ENCODE peak calls at places on chromosomes 11 and 22, in four cellular contexts. U, V, N and F are unnamed samples.

GRCh38 chr11:95991545-95991944 is 67.6 kb upstream of the MTMR2 start:
- DNase-seq in U (no peak), V (peak), N (no peak), F (no peak)

GRCh38 chr11:13663631-13664071 is 4.8 kb upstream of the FAR1 start:
- DNase-seq in U (no peak), V (peak), N (no peak), F (no peak)

GRCh38 chr11:64561984-64562722 is 28.9 kb upstream of the SLC22A12 start:
- DNase-seq in U (no peak), V (no peak), N (no peak), F (no peak)

GRCh38 chr22:35552186-35552842 is 11.7 kb downstream of the RASD2 start:
- DNase-seq in U (peak), V (no peak), N (peak), F (no peak)

GRCh38 chr11:63945482-63946163 is 6.8 kb downstream of the NAA40 start:
- DNase-seq in U (peak), V (peak), N (peak), F (peak)

GRCh38 chr22:38270091-38270972 is 2.5 kb downstream of the TMEM184B start:
- DNase-seq in U (no peak), V (peak), N (no peak), F (no peak)

GRCh38 chr11:99325807-99326206 is 305.1 kb downstream of the CNTN5 start:
- DNase-seq in U (peak), V (peak), N (no peak), F (peak)

GRCh38 chr11:40241524-40242037 is 1217.9 kb downstream of the LRRC4C start:
- DNase-seq in U (no peak), V (no peak), N (no peak), F (no peak)

GRCh38 chr22:30426395-30427353 is 1.1 kb downstream of the MTFP1 start:
- DNase-seq in U (peak), V (peak), N (peak), F (peak)

GRCh38 chr11:43360361-43361032 is 1.8 kb downstream of the TTC17 start:
- DNase-seq in U (no peak), V (peak), N (no peak), F (no peak)

GRCh38 chr11:78253797-78254196 is 65.1 kb downstream of the USP35 start:
- DNase-seq in U (no peak), V (peak), N (no peak), F (no peak)

GRCh38 chr11:12694182-12694531 is 19.9 kb downstream of the TEAD1 start:
- DNase-seq in U (peak), V (peak), N (no peak), F (no peak)

GRCh38 chr11:132444891-132445290 is 1074.5 kb downstream of the NTM start:
- DNase-seq in U (no peak), V (no peak), N (no peak), F (no peak)

GRCh38 chr22:27810566-27810965 is 9.0 kb upstream of the MN1 start:
- DNase-seq in U (no peak), V (peak), N (no peak), F (no peak)

GRCh38 chr11:128039140-128040021 is 548.0 kb downstream of the ETS1 start:
- DNase-seq in U (no peak), V (peak), N (no peak), F (no peak)

GRCh38 chr11:25981998-25982397 is 349.9 kb upstream of the ANO3 start:
- DNase-seq in U (peak), V (peak), N (no peak), F (no peak)

GRCh38 chr11:22728600-22729394 is 62.4 kb downstream of the GAS2 start:
- DNase-seq in U (no peak), V (no peak), N (no peak), F (no peak)

GRCh38 chr22:19057539-19057938 is 64.7 kb downstream of the DGCR2 start:
- DNase-seq in U (no peak), V (no peak), N (no peak), F (no peak)

GRCh38 chr11:67731583-67731982 is 57.2 kb upstream of the ALDH3B2 start:
- DNase-seq in U (no peak), V (no peak), N (no peak), F (no peak)

GRCh38 chr11:120017582-120017981 is 120.3 kb downstream of the TRIM29 start:
- DNase-seq in U (no peak), V (no peak), N (no peak), F (no peak)

GRCh38 chr11:34044664-34045485 is 6.7 kb upstream of the CAPRIN1 start:
- DNase-seq in U (peak), V (peak), N (peak), F (peak)

GRCh38 chr11:95291946-95292345 is 60.9 kb upstream of the SESN3 start:
- DNase-seq in U (no peak), V (no peak), N (no peak), F (no peak)

GRCh38 chr11:5369793-5370192 is 13.8 kb upstream of the OR51M1 start:
- DNase-seq in U (peak), V (peak), N (no peak), F (no peak)

GRCh38 chr11:106159846-106160245 is 82.4 kb downstream of the AASDHPPT start:
- DNase-seq in U (no peak), V (no peak), N (no peak), F (no peak)

GRCh38 chr11:92383430-92383829 is 158.8 kb downstream of the FAT3 start:
- DNase-seq in U (peak), V (peak), N (no peak), F (no peak)
- TF ChIP-seq USF2 in U (no peak), V (no peak), N (no peak), F (no peak)

DNA sequence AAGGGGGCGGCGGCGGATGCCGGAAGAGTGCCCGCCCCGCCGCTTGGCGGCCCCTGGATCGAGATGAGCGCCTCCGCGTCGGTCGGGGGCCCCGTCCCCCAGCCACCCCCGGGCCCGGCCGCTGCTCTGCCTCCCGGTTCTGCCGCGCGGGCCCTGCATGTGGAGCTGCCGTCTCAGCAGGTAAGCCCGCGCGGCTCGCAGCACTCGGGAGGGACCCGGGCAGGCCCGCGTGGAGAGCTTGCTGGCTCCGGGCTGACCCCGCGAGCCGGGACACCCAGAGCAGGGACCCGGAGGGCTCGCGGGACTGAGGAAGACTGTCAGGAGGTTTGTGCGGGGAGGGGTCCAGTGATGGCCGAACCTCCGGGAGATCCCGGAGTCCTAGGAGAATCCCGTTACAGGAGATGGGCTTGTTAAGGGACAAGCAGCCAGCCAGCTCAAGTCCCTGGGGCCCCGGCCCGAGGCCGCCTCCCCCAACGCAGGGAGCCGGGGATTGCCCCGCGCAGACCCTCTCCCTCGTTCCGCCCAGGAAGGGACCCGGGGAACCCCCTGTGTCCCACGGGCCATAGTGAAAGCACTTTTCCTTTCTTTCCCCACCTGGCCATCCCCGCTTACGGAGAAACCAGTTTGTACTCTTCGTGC is 454 bp downstream of the UVRAG start:
- DNase-seq in U (peak), V (peak), N (peak), F (no peak)
- TF ChIP-seq USF2 in U (no peak), V (no peak), N (no peak), F (no peak)

DNA sequence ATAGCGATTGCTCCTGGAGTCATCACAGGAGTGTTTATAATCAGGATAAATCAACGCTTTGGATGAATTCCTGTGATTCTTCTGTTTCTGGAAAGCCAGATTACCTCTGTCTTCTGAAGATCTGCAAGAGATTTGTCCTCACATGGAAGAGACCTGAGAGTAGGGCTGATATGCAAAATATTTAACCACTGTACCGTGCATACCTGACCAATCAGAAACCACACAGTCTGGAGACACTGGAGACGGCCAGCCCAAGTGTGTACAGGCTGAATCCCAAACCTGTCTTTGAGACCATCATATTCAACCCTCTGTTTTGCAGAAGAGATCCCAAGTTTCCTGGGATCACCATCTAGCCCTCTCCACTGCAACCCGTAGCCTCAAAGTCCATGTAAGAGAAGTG is 50.4 kb upstream of the WT1 start:
- DNase-seq in U (no peak), V (no peak), N (no peak), F (no peak)
- TF ChIP-seq USF2 in U (no peak), V (no peak), N (no peak), F (no peak)

DNA sequence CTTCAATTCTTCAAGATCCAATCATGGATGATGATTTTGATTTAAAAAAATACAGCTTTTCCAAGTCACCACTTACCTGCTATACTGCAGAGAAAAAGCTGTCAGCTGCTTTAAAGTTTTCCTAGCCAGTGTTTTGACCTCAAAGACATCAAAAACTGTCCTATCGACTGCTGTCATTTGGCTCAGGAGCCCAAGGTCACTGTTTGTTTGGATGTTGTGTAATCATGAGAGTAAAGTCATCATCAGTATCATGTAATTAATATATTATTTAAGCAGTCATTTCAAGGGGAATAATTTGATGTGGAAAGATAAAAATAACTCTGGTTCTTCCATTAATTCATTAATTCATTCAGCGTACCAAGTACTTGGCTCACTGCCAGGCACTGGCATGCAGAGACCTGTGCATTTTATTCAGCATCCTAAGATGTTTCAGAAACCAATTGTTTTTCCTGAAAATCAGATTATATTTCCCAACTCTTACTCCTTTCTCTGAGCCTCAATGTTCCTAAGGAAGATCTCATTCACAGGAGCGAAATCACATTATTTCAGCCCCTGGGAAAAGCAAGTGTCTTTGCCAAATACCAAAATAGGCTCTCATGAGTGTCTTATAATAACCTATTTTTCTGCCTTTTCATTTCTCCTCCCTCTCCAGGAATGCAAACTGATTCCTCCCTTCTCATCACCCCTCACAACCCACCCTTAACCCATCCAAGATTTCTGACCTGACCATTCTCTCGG is 59.9 kb downstream of the SLC1A2 start:
- DNase-seq in U (no peak), V (no peak), N (no peak), F (no peak)
- TF ChIP-seq USF2 in U (no peak), V (no peak), N (no peak), F (no peak)

GRCh38 chr11:122229078-122229477 is 113.1 kb upstream of the BLID start:
- DNase-seq in U (no peak), V (peak), N (no peak), F (no peak)

GRCh38 chr11:122232985-122233384 is 117.0 kb upstream of the BLID start:
- DNase-seq in U (no peak), V (no peak), N (no peak), F (no peak)

GRCh38 chr11:122230387-122230760 is 114.4 kb upstream of the BLID start:
- DNase-seq in U (no peak), V (peak), N (no peak), F (no peak)

GRCh38 chr11:122226810-122227379 is 110.9 kb upstream of the BLID start:
- DNase-seq in U (no peak), V (no peak), N (no peak), F (no peak)

GRCh38 chr11:122229611-122230386 is 113.8 kb upstream of the BLID start:
- DNase-seq in U (no peak), V (no peak), N (peak), F (peak)
- TF ChIP-seq USF2 in U (no peak), V (no peak), N (no peak), F (no peak)

GRCh38 chr11:31160504-31161422 is 208.8 kb downstream of the DCDC1 start:
- DNase-seq in U (peak), V (no peak), N (no peak), F (no peak)
- TF ChIP-seq USF2 in U (no peak), V (no peak), N (no peak), F (no peak)

GRCh38 chr11:111452146-111452545 is 60.0 kb downstream of the BTG4 start:
- DNase-seq in U (no peak), V (peak), N (no peak), F (peak)
- TF ChIP-seq USF2 in U (no peak), V (no peak), N (no peak), F (no peak)

GRCh38 chr11:2553886-2554285 is 109.1 kb downstream of the KCNQ1 start:
- DNase-seq in U (no peak), V (no peak), N (no peak), F (no peak)

GRCh38 chr11:2555891-2556290 is 111.1 kb downstream of the KCNQ1 start:
- DNase-seq in U (no peak), V (no peak), N (peak), F (no peak)

GRCh38 chr11:2555376-2555775 is 110.6 kb downstream of the KCNQ1 start:
- DNase-seq in U (no peak), V (no peak), N (peak), F (no peak)

GRCh38 chr11:2553198-2553597 is 108.4 kb downstream of the KCNQ1 start:
- DNase-seq in U (no peak), V (no peak), N (no peak), F (no peak)

DNA sequence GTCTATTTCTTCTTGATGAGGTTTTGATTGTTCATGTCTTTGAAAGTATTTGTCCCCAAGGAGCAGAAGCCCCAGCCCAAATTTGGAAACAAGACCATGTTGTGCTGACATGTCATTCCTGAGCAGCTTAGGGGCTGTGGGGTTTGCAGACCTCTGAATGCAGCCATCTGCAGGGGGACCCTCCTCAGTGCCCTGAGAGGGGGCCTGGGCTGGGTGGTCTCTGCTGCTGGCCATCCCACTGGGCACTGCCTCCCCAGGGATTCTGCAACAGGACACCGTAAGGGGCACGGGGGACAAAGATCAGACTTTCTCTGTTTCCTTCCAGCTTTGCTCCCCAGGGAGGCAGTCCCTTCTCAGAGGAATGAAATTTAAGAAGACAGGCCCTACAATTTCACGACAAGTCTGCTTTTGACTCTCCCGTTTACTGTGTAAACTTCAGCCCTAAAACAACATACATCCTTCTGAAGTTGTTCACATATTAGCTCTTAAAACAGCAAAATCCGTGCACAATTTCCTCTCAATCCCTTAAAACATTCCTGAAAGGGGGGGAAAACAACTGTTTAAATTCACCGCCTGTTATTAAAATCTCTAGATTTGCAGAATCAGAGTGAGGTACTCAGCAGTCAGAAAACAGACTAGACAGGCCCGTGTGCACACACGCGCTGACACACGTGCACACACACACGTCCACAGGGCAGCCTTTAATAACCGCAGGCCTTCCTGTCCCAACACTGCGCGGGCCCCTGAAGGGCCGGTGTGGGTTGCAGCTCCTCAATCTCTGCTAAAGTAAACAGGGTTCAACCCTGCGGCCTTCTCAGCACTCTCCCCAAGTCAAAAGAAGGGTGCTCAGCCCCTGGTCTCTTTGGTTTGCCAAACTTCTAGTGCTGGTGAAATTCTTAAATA is 109.8 kb downstream of the KCNQ1 start:
- DNase-seq in U (no peak), V (no peak), N (peak), F (no peak)
- TF ChIP-seq USF2 in U (no peak), V (no peak), N (no peak), F (no peak)

GRCh38 chr11:45093761-45094455 is 52.5 kb upstream of the PRDM11 start:
- DNase-seq in U (no peak), V (no peak), N (no peak), F (no peak)
- TF ChIP-seq USF2 in U (no peak), V (no peak), N (no peak), F (no peak)